ENCODE peak calls at places on chromosomes 13 and 19, in four cellular contexts. I is dorsolateral prefrontal cortex, Q is foreskin fibroblast, N is cardiac muscle cell. X is an unnamed sample.
A peak's percentile ranks its signal among the peaks of the same experiment; 100 is the strongest.

GRCh38 chr19:29268721-29269483 is 56.0 kb upstream of the UQCRFS1 start:
- DNase-seq in N (peak; percentile 5), Q (no peak), I (no peak), X (no peak)

GRCh38 chr13:80363890-80364503 is 23.1 kb upstream of the SPRY2 start:
- DNase-seq in N (no peak), Q (peak; percentile 67), I (no peak), X (no peak)

GRCh38 chr19:27974082-27974513 is 1238.9 kb downstream of the UQCRFS1 start:
- DNase-seq in N (peak; percentile 63), Q (peak; percentile 20), I (peak; percentile 22), X (no peak)

GRCh38 chr19:35120492-35120891 is 4.9 kb downstream of the FXYD3 start:
- DNase-seq in Q (peak; percentile 85), I (no peak), N (no peak), X (peak; percentile 70)

GRCh38 chr13:44196186-44196751 is 177.4 kb upstream of the SERP2 start:
- DNase-seq in Q (no peak), I (no peak), N (no peak), X (no peak)

GRCh38 chr19:8580710-8581281 is 3.6 kb upstream of the MYO1F start:
- DNase-seq in N (peak; percentile 87), I (peak; percentile 41), Q (peak; percentile 76), X (peak; percentile 38)

GRCh38 chr19:44626067-44626624 is 12.8 kb downstream of the IGSF23 start:
- DNase-seq in N (no peak), I (no peak), Q (peak; percentile 96), X (peak; percentile 86)

GRCh38 chr13:99960663-99961440 is 10.7 kb downstream of the ZIC5 start:
- DNase-seq in Q (no peak), N (no peak), I (no peak), X (no peak)

GRCh38 chr19:1691589-1692290 is 39.3 kb upstream of the TCF3 start:
- DNase-seq in N (no peak), I (no peak), Q (no peak), X (no peak)

GRCh38 chr19:39407644-39408391 is 1.2 kb downstream of the ZFP36 start:
- DNase-seq in N (no peak), Q (peak; percentile 59), I (no peak), X (no peak)

DNA sequence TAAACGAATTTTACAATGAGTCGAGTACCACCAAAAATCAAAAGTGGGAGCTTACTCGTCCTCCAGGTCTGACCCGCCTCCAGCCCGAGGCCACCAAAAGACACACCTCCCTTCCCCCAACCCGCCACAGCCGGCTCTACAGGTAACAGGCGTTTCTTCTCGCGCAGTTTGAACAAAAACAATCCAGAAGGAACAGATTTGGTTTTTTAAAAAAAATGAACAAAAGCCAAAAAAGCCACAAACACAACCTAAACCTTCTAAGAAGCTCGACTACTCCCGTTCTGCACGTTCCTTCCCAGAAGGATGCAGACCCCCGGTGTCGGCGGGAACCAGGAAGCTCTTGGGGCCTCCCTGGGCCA is 667 bp downstream of the ZDHHC20 start:
- DNase-seq in N (peak; percentile 53), Q (peak; percentile 27), I (peak; percentile 35), X (no peak)
- TF ChIP-seq CTCF in N (no peak), Q (no peak), I (no peak), X (no peak)

GRCh38 chr13:32917504-32917903 is 98.7 kb upstream of the KL start:
- DNase-seq in N (no peak), I (no peak), Q (no peak), X (no peak)
- TF ChIP-seq CTCF in N (no peak), I (no peak), Q (no peak), X (no peak)

GRCh38 chr19:7515471-7516226 is at the start of gene ZNF358:
- DNase-seq in N (peak; percentile 90), I (peak; percentile 81), Q (peak; percentile 90), X (peak; percentile 45)
- TF ChIP-seq CTCF in N (no peak), I (no peak), Q (no peak), X (no peak)

GRCh38 chr19:5089283-5089682 is 120.4 kb downstream of the KDM4B start:
- DNase-seq in Q (no peak), I (no peak), N (no peak), X (no peak)

GRCh38 chr19:5086232-5086631 is 117.3 kb downstream of the KDM4B start:
- DNase-seq in N (no peak), I (no peak), Q (no peak), X (no peak)

GRCh38 chr19:5083547-5083965 is 114.6 kb downstream of the KDM4B start:
- DNase-seq in N (no peak), I (no peak), Q (no peak), X (no peak)

GRCh38 chr19:5085566-5085965 is 116.7 kb downstream of the KDM4B start:
- DNase-seq in I (no peak), Q (no peak), N (no peak), X (no peak)

GRCh38 chr19:5086725-5087439 is 118.0 kb downstream of the KDM4B start:
- DNase-seq in Q (no peak), N (no peak), I (no peak), X (no peak)
- TF ChIP-seq CTCF in Q (no peak), N (no peak), I (no peak), X (no peak)

GRCh38 chr13:74206855-74207254 is 72.7 kb upstream of the KLF12 start:
- DNase-seq in N (no peak), I (no peak), Q (no peak), X (no peak)
- TF ChIP-seq CTCF in N (no peak), I (no peak), Q (no peak), X (no peak)

DNA sequence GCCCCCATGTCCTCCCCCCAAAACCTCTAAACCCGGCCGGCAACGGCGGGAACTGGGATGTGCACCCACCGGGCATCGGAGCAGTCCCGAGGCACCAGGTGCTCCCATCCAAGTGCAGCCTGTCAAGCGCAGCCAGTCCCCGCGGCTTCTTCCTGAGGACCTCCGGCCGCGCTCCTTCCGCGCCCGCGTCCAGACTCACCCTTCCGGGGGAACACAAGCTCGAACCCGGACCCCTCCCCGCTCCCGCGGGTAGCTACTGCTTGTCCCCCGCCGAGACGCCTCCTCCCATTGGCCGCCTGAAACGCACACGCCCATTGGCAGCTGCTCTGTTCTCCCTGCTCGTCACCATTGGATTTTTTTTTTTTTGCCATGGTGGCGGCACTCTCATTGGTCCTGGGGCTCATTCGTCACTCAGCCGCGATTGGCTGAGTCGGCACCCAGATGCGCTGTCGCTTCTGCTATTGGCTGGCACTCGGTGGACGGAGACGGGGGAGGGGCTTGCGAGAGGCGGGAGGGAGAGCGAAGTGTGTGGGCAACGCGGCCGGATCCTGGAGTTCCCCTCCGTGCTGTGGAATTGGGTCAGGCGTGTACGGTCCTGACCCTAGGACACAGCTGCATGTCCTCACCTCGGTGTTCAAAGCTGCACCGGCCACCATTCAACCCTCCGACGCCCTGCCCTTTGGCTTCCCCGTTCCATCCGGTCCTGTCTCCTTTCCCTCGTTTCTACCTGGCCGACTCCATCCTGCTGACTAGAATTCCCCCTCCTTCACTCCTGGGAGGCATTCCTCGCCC is at the start of gene TYK2:
- DNase-seq in I (peak; percentile 96), Q (peak; percentile 99), N (peak; percentile 97), X (peak; percentile 96)
- TF ChIP-seq CTCF in I (no peak), Q (no peak), N (no peak), X (no peak)

DNA sequence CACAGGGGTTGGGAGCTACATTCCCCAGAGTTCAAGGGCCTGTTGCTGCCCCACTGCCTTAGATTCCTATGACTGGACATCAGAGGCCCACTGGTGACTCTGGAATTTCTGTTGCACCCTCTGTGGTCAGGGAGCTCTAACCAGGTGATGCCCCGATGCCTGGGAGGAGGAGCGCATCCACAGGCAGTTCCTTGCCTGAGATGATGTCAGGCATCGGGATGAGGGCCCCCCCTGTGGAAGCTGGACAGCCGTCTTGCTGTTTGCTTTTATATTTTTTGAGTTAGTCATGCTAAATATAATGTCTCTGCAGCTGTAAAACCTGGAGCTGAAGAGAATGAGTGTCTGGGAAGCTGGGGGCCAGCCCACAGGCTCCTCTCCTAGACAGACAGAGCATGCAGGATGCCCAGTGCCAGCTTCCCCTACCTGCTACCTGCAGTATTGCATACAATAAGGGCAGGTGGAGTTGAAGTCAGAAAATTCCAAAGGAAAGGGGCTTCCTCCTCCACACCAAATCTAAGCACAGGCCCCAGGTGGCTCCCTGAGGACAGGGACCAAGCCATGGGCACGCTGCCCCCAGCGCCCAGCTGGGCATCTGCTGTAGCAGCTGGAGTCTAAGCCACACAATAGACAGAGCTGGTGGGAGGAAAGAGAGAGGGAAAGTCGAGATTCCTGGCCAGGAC is 16.2 kb downstream of the COL4A2 start:
- DNase-seq in Q (peak; percentile 74), N (no peak), I (no peak), X (no peak)
- TF ChIP-seq CTCF in Q (no peak), N (no peak), I (no peak), X (no peak)

DNA sequence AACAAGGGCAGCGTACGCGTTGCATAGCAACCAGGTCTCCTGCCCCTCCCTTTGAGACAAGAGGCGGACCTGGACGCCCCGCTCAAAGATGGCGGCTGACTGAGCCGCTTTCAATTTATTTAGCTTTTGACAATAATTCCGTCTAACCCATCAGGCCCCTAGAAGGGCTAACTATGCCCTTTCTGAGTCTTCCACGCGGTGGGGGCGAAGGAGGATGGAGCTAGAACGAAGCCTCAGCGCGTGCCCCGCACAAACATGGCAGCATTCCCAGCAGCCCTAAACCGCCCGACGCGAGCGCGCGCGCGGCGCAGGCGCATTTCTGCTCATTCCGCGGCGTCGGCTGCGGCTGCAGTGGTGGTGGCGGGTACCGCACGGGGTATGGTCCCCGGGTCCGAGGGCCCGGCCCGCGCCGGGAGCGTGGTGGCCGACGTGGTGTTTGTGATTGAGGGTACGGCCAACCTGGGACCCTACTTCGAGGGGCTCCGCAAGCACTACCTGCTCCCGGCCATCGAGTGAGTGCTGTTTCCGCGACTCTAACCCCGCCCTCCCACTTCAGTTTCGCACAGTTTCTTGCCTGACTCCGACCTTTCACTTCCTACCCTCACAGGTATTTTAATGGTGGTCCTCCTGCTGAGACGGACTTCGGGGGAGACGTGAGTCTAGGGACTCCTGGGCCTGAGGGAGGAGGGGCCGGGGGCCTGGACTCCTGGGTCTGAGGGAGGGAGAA is at the start of gene MED25:
- DNase-seq in N (peak; percentile 86), I (peak; percentile 78), Q (peak; percentile 94), X (peak; percentile 61)
- TF ChIP-seq CTCF in N (no peak), I (peak; percentile 64), Q (no peak), X (no peak)

GRCh38 chr13:32642316-32642715 is 56.1 kb downstream of the PDS5B start:
- DNase-seq in Q (no peak), I (no peak), N (no peak), X (no peak)

GRCh38 chr13:32650705-32651311 is 64.6 kb downstream of the PDS5B start:
- DNase-seq in I (no peak), N (peak; percentile 74), Q (peak; percentile 83), X (peak; percentile 18)

GRCh38 chr13:32645854-32646253 is 59.6 kb downstream of the PDS5B start:
- DNase-seq in I (no peak), N (no peak), Q (no peak), X (no peak)

GRCh38 chr13:32642858-32643257 is 56.6 kb downstream of the PDS5B start:
- DNase-seq in Q (no peak), I (no peak), N (no peak), X (no peak)

GRCh38 chr13:32647926-32648325 is 61.7 kb downstream of the PDS5B start:
- DNase-seq in N (no peak), Q (no peak), I (no peak), X (no peak)
- TF ChIP-seq CTCF in N (no peak), Q (no peak), I (no peak), X (no peak)